ENCODE peak calls at places on chromosomes 13 and 19, in six cellular contexts. One of them, this sample, is unnamed.

GRCh38 chr19:16366433-16367268 is 42.0 kb downstream of the KLF2 start:
- DNase-seq in breast epithelium: no peak
- DNase-seq in ascending aorta: no peak
- DNase-seq in OCI-LY7: peak; percentile 74
- DNase-seq in heart left ventricle: no peak
- DNase-seq in fibroblast of lung: no peak
- DNase-seq in this sample: no peak

GRCh38 chr19:47125669-47125938 is 5.0 kb upstream of the SAE1 start:
- DNase-seq in heart left ventricle: no peak
- DNase-seq in fibroblast of lung: no peak
- DNase-seq in ascending aorta: no peak
- DNase-seq in breast epithelium: no peak
- DNase-seq in OCI-LY7: no peak
- DNase-seq in this sample: no peak

GRCh38 chr19:43812689-43813088 is 10.4 kb upstream of the LYPD5 start:
- DNase-seq in OCI-LY7: no peak
- DNase-seq in heart left ventricle: no peak
- DNase-seq in ascending aorta: no peak
- DNase-seq in breast epithelium: no peak
- DNase-seq in fibroblast of lung: no peak
- DNase-seq in this sample: no peak

GRCh38 chr13:74886496-74886895 is 595.5 kb downstream of the TBC1D4 start:
- DNase-seq in heart left ventricle: no peak
- DNase-seq in OCI-LY7: no peak
- DNase-seq in breast epithelium: no peak
- DNase-seq in fibroblast of lung: peak; percentile 35
- DNase-seq in ascending aorta: no peak
- DNase-seq in this sample: no peak

GRCh38 chr13:21964686-21965085 is 293.8 kb downstream of the FGF9 start:
- DNase-seq in breast epithelium: no peak
- DNase-seq in ascending aorta: no peak
- DNase-seq in heart left ventricle: no peak
- DNase-seq in OCI-LY7: no peak
- DNase-seq in fibroblast of lung: no peak
- DNase-seq in this sample: no peak

GRCh38 chr13:58190578-58190977 is 559.0 kb downstream of the PCDH17 start:
- DNase-seq in ascending aorta: no peak
- DNase-seq in breast epithelium: no peak
- DNase-seq in fibroblast of lung: no peak
- DNase-seq in heart left ventricle: no peak
- DNase-seq in OCI-LY7: no peak
- DNase-seq in this sample: no peak

GRCh38 chr19:1275260-1275975 is at the start of gene FAM174C:
- DNase-seq in heart left ventricle: peak; percentile 97
- DNase-seq in OCI-LY7: peak; percentile 98
- DNase-seq in fibroblast of lung: peak; percentile 96
- DNase-seq in breast epithelium: peak; percentile 98
- DNase-seq in ascending aorta: peak; percentile 75
- DNase-seq in this sample: peak; percentile 90

GRCh38 chr13:22662771-22663170 is 518.0 kb upstream of the SGCG start:
- DNase-seq in OCI-LY7: no peak
- DNase-seq in fibroblast of lung: no peak
- DNase-seq in ascending aorta: no peak
- DNase-seq in breast epithelium: no peak
- DNase-seq in heart left ventricle: no peak
- DNase-seq in this sample: no peak

GRCh38 chr13:93279982-93280381 is 53.4 kb downstream of the GPC6 start:
- DNase-seq in breast epithelium: no peak
- DNase-seq in fibroblast of lung: no peak
- DNase-seq in ascending aorta: no peak
- DNase-seq in OCI-LY7: no peak
- DNase-seq in heart left ventricle: no peak
- DNase-seq in this sample: no peak

GRCh38 chr13:51223284-51224270 is 1.4 kb downstream of the FAM124A start:
- DNase-seq in ascending aorta: no peak
- DNase-seq in heart left ventricle: peak; percentile 21
- DNase-seq in fibroblast of lung: no peak
- DNase-seq in OCI-LY7: no peak
- DNase-seq in breast epithelium: no peak
- DNase-seq in this sample: no peak

GRCh38 chr13:110716235-110716505 is 2.7 kb downstream of the ING1 start:
- DNase-seq in fibroblast of lung: peak; percentile 10
- DNase-seq in breast epithelium: no peak
- DNase-seq in heart left ventricle: no peak
- DNase-seq in OCI-LY7: peak; percentile 29
- DNase-seq in ascending aorta: no peak
- DNase-seq in this sample: no peak

GRCh38 chr13:110443633-110444225 is 117.8 kb downstream of the RAB20 start:
- DNase-seq in heart left ventricle: no peak
- DNase-seq in breast epithelium: no peak
- DNase-seq in fibroblast of lung: no peak
- DNase-seq in OCI-LY7: no peak
- DNase-seq in ascending aorta: no peak
- DNase-seq in this sample: no peak

GRCh38 chr19:1134431-1134830 is 30.6 kb downstream of the GPX4 start:
- DNase-seq in heart left ventricle: no peak
- DNase-seq in OCI-LY7: no peak
- DNase-seq in breast epithelium: no peak
- DNase-seq in ascending aorta: no peak
- DNase-seq in fibroblast of lung: no peak
- DNase-seq in this sample: no peak

GRCh38 chr19:56350416-56351045 is 35.9 kb upstream of the ZSCAN5A start:
- DNase-seq in breast epithelium: no peak
- DNase-seq in OCI-LY7: peak; percentile 71
- DNase-seq in heart left ventricle: peak; percentile 26
- DNase-seq in fibroblast of lung: peak; percentile 23
- DNase-seq in ascending aorta: no peak
- DNase-seq in this sample: peak; percentile 3

GRCh38 chr13:95296326-95296939 is 4.8 kb downstream of the ABCC4 start:
- DNase-seq in heart left ventricle: peak; percentile 28
- DNase-seq in breast epithelium: no peak
- DNase-seq in OCI-LY7: peak; percentile 11
- DNase-seq in ascending aorta: no peak
- DNase-seq in fibroblast of lung: no peak
- DNase-seq in this sample: no peak

GRCh38 chr19:42246143-42246868 is 3.9 kb upstream of the GSK3A start:
- DNase-seq in OCI-LY7: no peak
- DNase-seq in heart left ventricle: peak; percentile 82
- DNase-seq in fibroblast of lung: peak; percentile 81
- DNase-seq in ascending aorta: no peak
- DNase-seq in breast epithelium: peak; percentile 75
- DNase-seq in this sample: peak; percentile 59

GRCh38 chr19:48872884-48873475 is 759 bp downstream of the PPP1R15A start:
- DNase-seq in breast epithelium: peak; percentile 87
- DNase-seq in OCI-LY7: peak; percentile 89
- DNase-seq in ascending aorta: peak; percentile 78
- DNase-seq in heart left ventricle: peak; percentile 91
- DNase-seq in fibroblast of lung: peak; percentile 91
- DNase-seq in this sample: peak; percentile 89

GRCh38 chr13:51777921-51778320 is 26.0 kb downstream of the DHRS12 start:
- DNase-seq in heart left ventricle: no peak
- DNase-seq in ascending aorta: no peak
- DNase-seq in fibroblast of lung: no peak
- DNase-seq in OCI-LY7: no peak
- DNase-seq in breast epithelium: no peak
- DNase-seq in this sample: no peak

GRCh38 chr19:8393871-8394250 is 3.7 kb downstream of the RAB11B start:
- DNase-seq in ascending aorta: no peak
- DNase-seq in fibroblast of lung: no peak
- DNase-seq in OCI-LY7: no peak
- DNase-seq in breast epithelium: no peak
- DNase-seq in heart left ventricle: no peak
- DNase-seq in this sample: no peak

GRCh38 chr19:34120846-34121639 is 51.3 kb upstream of the LSM14A start:
- DNase-seq in heart left ventricle: no peak
- DNase-seq in OCI-LY7: peak; percentile 59
- DNase-seq in breast epithelium: no peak
- DNase-seq in fibroblast of lung: peak; percentile 34
- DNase-seq in ascending aorta: no peak
- DNase-seq in this sample: peak; percentile 20

GRCh38 chr19:49587227-49587626 is 3.8 kb upstream of the PRR12 start:
- DNase-seq in OCI-LY7: no peak
- DNase-seq in ascending aorta: no peak
- DNase-seq in breast epithelium: no peak
- DNase-seq in heart left ventricle: no peak
- DNase-seq in fibroblast of lung: no peak
- DNase-seq in this sample: no peak

GRCh38 chr13:101398920-101399319 is 17.4 kb downstream of the NALCN start:
- DNase-seq in ascending aorta: no peak
- DNase-seq in OCI-LY7: no peak
- DNase-seq in heart left ventricle: no peak
- DNase-seq in breast epithelium: no peak
- DNase-seq in fibroblast of lung: peak; percentile 95
- DNase-seq in this sample: no peak

GRCh38 chr13:22828081-22828480 is 352.7 kb upstream of the SGCG start:
- DNase-seq in ascending aorta: no peak
- DNase-seq in OCI-LY7: no peak
- DNase-seq in breast epithelium: no peak
- DNase-seq in heart left ventricle: no peak
- DNase-seq in fibroblast of lung: peak; percentile 17
- DNase-seq in this sample: no peak

GRCh38 chr13:41668130-41668757 is 210.9 kb downstream of the RGCC start:
- DNase-seq in fibroblast of lung: peak; percentile 90
- DNase-seq in ascending aorta: no peak
- DNase-seq in breast epithelium: no peak
- DNase-seq in OCI-LY7: peak; percentile 89
- DNase-seq in heart left ventricle: peak; percentile 66
- DNase-seq in this sample: peak; percentile 85

GRCh38 chr19:29029271-29029670 is 183.7 kb downstream of the UQCRFS1 start:
- DNase-seq in OCI-LY7: no peak
- DNase-seq in ascending aorta: no peak
- DNase-seq in heart left ventricle: no peak
- DNase-seq in breast epithelium: no peak
- DNase-seq in fibroblast of lung: no peak
- DNase-seq in this sample: no peak

DNA sequence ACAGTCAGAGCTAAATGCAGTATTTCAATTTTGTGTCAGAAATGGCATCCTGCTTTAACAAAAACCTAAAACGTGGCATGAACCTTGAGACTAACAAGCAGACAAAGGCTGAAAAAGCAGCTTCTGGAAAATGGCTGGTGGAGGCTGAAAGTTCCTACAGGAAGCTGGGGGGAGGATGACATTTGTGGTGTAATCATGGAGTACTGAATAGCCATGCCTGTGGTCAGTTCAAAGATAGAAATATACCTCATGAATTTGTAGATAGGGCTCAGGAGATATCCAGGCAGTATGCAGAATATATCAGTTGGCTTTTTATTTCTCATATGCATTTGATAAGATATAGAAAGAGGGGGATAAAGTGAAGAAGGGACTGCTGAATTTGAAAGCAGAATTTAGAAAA is 181.7 kb downstream of the UQCRFS1 start:
- DNase-seq in fibroblast of lung: no peak
- DNase-seq in breast epithelium: no peak
- DNase-seq in heart left ventricle: no peak
- DNase-seq in OCI-LY7: no peak
- DNase-seq in ascending aorta: no peak
- DNase-seq in this sample: no peak
- H3K4me3 ChIP-seq in fibroblast of lung: no peak overlapping the region
- H3K4me3 ChIP-seq in breast epithelium: no peak overlapping the region
- H3K4me3 ChIP-seq in heart left ventricle: no peak overlapping the region
- H3K4me3 ChIP-seq in OCI-LY7: no peak overlapping the region
- H3K4me3 ChIP-seq in ascending aorta: no peak overlapping the region
- H3K4me3 ChIP-seq in this sample: no peak overlapping the region

GRCh38 chr19:18830488-18830887 is 1.3 kb upstream of the UPF1 start:
- DNase-seq in heart left ventricle: no peak
- DNase-seq in OCI-LY7: no peak
- DNase-seq in ascending aorta: no peak
- DNase-seq in fibroblast of lung: no peak
- DNase-seq in breast epithelium: no peak
- DNase-seq in this sample: no peak

GRCh38 chr19:18833849-18834643 is 2.3 kb downstream of the UPF1 start:
- DNase-seq in heart left ventricle: no peak
- DNase-seq in breast epithelium: no peak
- DNase-seq in fibroblast of lung: no peak
- DNase-seq in ascending aorta: no peak
- DNase-seq in OCI-LY7: no peak
- DNase-seq in this sample: no peak

GRCh38 chr19:18832331-18833140 is 777 bp downstream of the UPF1 start:
- DNase-seq in ascending aorta: no peak
- DNase-seq in breast epithelium: no peak
- DNase-seq in fibroblast of lung: no peak
- DNase-seq in heart left ventricle: no peak
- DNase-seq in OCI-LY7: peak; percentile 60
- DNase-seq in this sample: no peak

GRCh38 chr19:18833141-18833476 is 1.4 kb downstream of the UPF1 start:
- DNase-seq in fibroblast of lung: no peak
- DNase-seq in ascending aorta: no peak
- DNase-seq in OCI-LY7: peak; percentile 21
- DNase-seq in breast epithelium: no peak
- DNase-seq in heart left ventricle: no peak
- DNase-seq in this sample: no peak

DNA sequence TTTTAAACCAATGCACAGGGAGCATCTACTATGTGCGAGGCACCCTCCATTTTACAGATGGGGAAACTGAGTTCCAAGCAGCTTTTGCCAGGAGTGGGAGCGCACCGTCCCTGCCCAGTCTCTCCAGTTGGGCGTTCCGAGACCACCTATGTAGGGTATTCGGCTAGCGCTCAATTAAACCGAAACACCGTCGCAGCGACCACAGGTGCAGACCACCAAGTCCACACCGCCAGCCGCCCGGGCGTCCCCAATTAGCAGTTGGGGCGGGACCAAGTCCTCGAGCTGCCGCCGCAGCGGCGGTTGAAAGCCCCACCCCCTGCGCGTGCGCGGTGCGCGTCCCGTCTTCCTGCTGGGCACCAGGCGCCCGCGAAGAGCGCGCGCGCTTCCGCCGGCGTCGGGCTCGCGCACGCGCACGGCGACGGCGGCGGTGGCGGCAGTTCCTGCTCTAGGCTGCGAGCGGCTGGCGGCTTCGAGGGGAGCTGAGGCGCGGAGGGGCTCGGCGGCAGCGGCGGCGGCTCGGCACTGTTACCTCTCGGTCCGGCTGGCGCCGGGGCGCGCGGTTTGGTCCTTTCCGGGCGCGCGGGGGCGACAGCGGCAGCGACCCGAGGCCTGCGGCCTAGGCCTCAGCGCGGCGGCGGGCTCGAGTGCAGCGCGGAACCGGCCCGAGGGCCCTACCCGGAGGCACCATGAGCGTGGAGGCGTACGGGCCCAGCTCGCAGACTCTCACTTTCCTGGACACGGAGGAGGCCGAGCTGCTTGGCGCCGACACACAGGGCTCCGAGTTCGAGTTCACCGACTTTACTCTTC is at the start of gene UPF1:
- DNase-seq in fibroblast of lung: peak; percentile 88
- DNase-seq in ascending aorta: peak; percentile 27
- DNase-seq in OCI-LY7: peak; percentile 98
- DNase-seq in breast epithelium: peak; percentile 90
- DNase-seq in heart left ventricle: peak; percentile 95
- DNase-seq in this sample: peak; percentile 65
- H3K27ac ChIP-seq in fibroblast of lung: peak within 1 kb of the TSS; percentile 78
- H3K27ac ChIP-seq in ascending aorta: peak within 1 kb of the TSS; percentile 82
- H3K27ac ChIP-seq in OCI-LY7: peak within 1 kb of the TSS; percentile 72
- H3K27ac ChIP-seq in breast epithelium: peak within 1 kb of the TSS; percentile 96
- H3K27ac ChIP-seq in heart left ventricle: peak within 1 kb of the TSS; percentile 88
- H3K27ac ChIP-seq in this sample: no peak within 1 kb of the TSS

GRCh38 chr19:50607874-50608785 is 31.6 kb downstream of the SYT3 start:
- DNase-seq in breast epithelium: no peak
- DNase-seq in ascending aorta: peak; percentile 10
- DNase-seq in fibroblast of lung: peak; percentile 32
- DNase-seq in OCI-LY7: peak; percentile 74
- DNase-seq in heart left ventricle: peak; percentile 58
- DNase-seq in this sample: peak; percentile 8
- TF ChIP-seq CTCF in breast epithelium: no peak
- TF ChIP-seq CTCF in ascending aorta: no peak
- TF ChIP-seq CTCF in fibroblast of lung: peak; percentile 18
- TF ChIP-seq CTCF in OCI-LY7: peak; percentile 76
- TF ChIP-seq CTCF in heart left ventricle: peak; percentile 26
- TF ChIP-seq CTCF in this sample: peak; percentile 51

GRCh38 chr13:20191311-20191901 is 1.3 kb downstream of the GJB2 start:
- DNase-seq in fibroblast of lung: no peak
- DNase-seq in OCI-LY7: no peak
- DNase-seq in heart left ventricle: no peak
- DNase-seq in breast epithelium: no peak
- DNase-seq in ascending aorta: no peak
- DNase-seq in this sample: no peak
- H3K4me3 ChIP-seq in fibroblast of lung: no peak overlapping the region
- H3K4me3 ChIP-seq in OCI-LY7: no peak overlapping the region
- H3K4me3 ChIP-seq in heart left ventricle: peak overlapping the region; percentile 58
- H3K4me3 ChIP-seq in breast epithelium: no peak overlapping the region
- H3K4me3 ChIP-seq in ascending aorta: peak overlapping the region; percentile 58
- H3K4me3 ChIP-seq in this sample: peak overlapping the region; percentile 51

This sample was measured in AG04450.